ENCODE peak calls at places on chromosome 11, in four cellular contexts. T is kidney, Q is AG10803, V is activated T-cell treated with anti-CD3 and anti-CD28 coated beads for 1 hour. P is an unnamed sample.

GRCh38 chr11:130454495-130455262 is 6.2 kb downstream of the ADAMTS15 start:
- DNase-seq in T (no peak), Q (no peak), V (no peak), P (no peak)

GRCh38 chr11:111474432-111474831 is 37.8 kb downstream of the BTG4 start:
- DNase-seq in T (no peak), Q (no peak), V (no peak), P (no peak)

GRCh38 chr11:12675951-12676711 is 1.9 kb downstream of the TEAD1 start:
- DNase-seq in T (no peak), Q (peak), V (no peak), P (peak)

GRCh38 chr11:1928038-1928890 is 8.8 kb downstream of the TNNT3 start:
- DNase-seq in T (peak), Q (no peak), V (no peak), P (no peak)

GRCh38 chr11:47864910-47865309 is 16.8 kb upstream of the NUP160 start:
- DNase-seq in T (no peak), Q (peak), V (no peak), P (no peak)

GRCh38 chr11:101835465-101836063 is 79.2 kb upstream of the CEP126 start:
- DNase-seq in T (no peak), Q (no peak), V (no peak), P (peak)

GRCh38 chr11:35786918-35787557 is 124.5 kb downstream of the TRIM44 start:
- DNase-seq in T (no peak), Q (peak), V (no peak), P (peak)

GRCh38 chr11:117055449-117055848 is 42.8 kb downstream of the SIK3 start:
- DNase-seq in T (no peak), Q (no peak), V (no peak), P (no peak)

GRCh38 chr11:128195057-128195751 is 392.2 kb downstream of the ETS1 start:
- DNase-seq in T (no peak), Q (peak), V (peak), P (no peak)

P was measured in EL.